ENCODE peak calls at places on chromosome 18, in four cellular contexts. G is DND-41, Y is fibroblast of lung, I is right atrium auricular region. D is an unnamed sample.
A peak's percentile ranks its signal among the peaks of the same experiment; 100 is the strongest.

GRCh38 chr18:35786359-35787042 is 186.0 kb upstream of the RMP24 start:
- DNase-seq in I (no peak), Y (no peak), G (no peak), D (no peak)

GRCh38 chr18:55323051-55323994 is 264.7 kb downstream of the TCF4 start:
- DNase-seq in Y (peak; percentile 58), I (no peak), G (no peak), D (no peak)

GRCh38 chr18:58091099-58091611 is 47.1 kb downstream of the NEDD4L start:
- DNase-seq in G (no peak), Y (no peak), I (no peak), D (no peak)

GRCh38 chr18:55002261-55002660 is 43.0 kb upstream of the CCDC68 start:
- DNase-seq in I (no peak), Y (no peak), G (no peak), D (no peak)

GRCh38 chr18:54415086-54415485 is 57.4 kb downstream of the C18orf54 start:
- DNase-seq in Y (no peak), I (no peak), G (no peak), D (no peak)

GRCh38 chr18:75864816-75865215 is 437.3 kb upstream of the SMIM21 start:
- DNase-seq in I (no peak), Y (no peak), G (no peak), D (no peak)

GRCh38 chr18:23689616-23690504 is 607 bp downstream of the LAMA3 start:
- DNase-seq in G (no peak), I (no peak), Y (no peak), D (no peak)

GRCh38 chr18:43396266-43396665 is 119.0 kb upstream of the SYT4 start:
- DNase-seq in I (no peak), Y (peak; percentile 35), G (no peak), D (no peak)

DNA sequence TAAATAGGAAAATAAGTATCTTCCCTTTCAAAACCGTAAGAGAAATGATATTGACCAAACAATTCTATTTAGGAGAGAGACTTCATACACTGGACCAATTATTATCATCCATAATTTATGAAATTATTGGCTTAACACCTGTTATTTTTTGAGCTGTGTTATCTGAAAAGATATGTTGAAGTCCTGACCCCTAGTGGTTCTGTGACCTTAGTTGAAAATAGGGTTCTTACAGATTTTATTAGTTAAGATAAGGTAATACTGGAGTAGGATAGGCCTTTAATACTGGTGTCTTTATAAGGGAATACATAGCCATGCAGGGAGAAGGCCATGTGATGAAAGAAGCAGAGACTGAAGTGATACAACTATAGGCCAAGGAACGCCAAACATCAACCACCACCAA is 659.6 kb downstream of the DCC start:
- DNase-seq in G (no peak), Y (no peak), I (no peak), D (no peak)
- TF ChIP-seq CTCF in G (no peak), Y (no peak), I (no peak), D (no peak)

GRCh38 chr18:61635901-61636528 is 256.8 kb downstream of the RNF152 start:
- DNase-seq in G (peak; percentile 57), Y (peak; percentile 72), I (peak; percentile 66), D (peak; percentile 35)

GRCh38 chr18:61637905-61638304 is 254.9 kb downstream of the RNF152 start:
- DNase-seq in G (no peak), Y (no peak), I (no peak), D (no peak)

GRCh38 chr18:61639886-61640285 is 252.9 kb downstream of the RNF152 start:
- DNase-seq in I (no peak), G (no peak), Y (peak; percentile 58), D (no peak)

GRCh38 chr18:61637319-61637718 is 255.5 kb downstream of the RNF152 start:
- DNase-seq in Y (no peak), G (no peak), I (no peak), D (no peak)
- H3K27me3 ChIP-seq in Y (no peaks in the 10 kb centered on the region), G (no peaks in the 10 kb centered on the region), I (no peaks in the 10 kb centered on the region), D (no peaks in the 10 kb centered on the region)

GRCh38 chr18:8412117-8412516 is 197.1 kb upstream of the RAB12 start:
- DNase-seq in G (no peak), I (no peak), Y (no peak), D (no peak)
- H3K9me3 ChIP-seq in G (peaks cover 2% of the 10 kb centered on the region), I (no peaks in the 10 kb centered on the region), Y (no peaks in the 10 kb centered on the region), D (peaks cover 22% of the 10 kb centered on the region)

DNA sequence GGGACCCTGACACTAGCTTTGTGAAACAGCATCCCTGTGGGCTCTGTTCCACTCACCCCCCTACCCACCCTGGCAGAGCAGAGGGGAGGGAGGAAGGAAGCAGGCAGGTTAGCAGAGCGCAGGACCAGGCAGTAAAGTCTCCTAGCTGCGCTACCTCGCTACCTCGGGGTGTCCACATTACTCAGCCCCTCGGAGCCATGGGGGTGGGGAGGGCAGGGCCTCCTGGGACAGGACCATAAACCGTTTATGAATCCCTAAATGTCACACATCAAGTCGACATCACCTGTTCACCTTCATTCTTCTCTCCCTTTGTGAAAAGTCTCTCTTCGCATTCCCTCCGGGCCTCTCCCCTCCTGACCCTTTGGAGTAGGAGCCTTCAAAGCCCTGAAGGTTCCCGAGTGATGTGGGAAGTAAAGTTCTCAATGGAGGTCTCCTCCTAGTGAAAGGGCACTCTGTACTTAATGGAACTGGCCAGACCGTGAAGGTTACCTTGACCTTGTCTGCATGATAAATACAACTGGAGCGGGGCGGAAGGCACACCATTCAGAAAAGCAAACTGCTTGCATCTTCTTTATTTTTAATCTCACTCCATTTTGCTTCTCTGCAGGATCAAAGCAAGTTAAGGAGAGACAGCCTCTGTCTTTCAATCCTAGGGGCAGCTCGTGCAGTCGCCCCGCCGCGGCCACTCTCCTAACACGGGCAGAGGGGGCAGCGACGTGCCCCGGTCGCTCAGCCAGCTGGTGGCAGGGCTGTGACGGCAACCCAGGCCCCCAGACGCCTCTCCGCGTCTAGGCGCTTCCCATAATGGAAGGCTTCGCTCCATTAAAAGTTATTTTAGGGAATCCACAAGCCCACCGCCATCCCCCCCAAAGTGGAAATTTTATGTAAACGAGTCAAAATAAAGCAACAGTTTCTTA is 23.8 kb upstream of the SMAD7 start:
- DNase-seq in Y (no peak), I (no peak), G (no peak), D (peak; percentile 66)
- TF ChIP-seq CTCF in Y (no peak), I (no peak), G (no peak), D (no peak)

DNA sequence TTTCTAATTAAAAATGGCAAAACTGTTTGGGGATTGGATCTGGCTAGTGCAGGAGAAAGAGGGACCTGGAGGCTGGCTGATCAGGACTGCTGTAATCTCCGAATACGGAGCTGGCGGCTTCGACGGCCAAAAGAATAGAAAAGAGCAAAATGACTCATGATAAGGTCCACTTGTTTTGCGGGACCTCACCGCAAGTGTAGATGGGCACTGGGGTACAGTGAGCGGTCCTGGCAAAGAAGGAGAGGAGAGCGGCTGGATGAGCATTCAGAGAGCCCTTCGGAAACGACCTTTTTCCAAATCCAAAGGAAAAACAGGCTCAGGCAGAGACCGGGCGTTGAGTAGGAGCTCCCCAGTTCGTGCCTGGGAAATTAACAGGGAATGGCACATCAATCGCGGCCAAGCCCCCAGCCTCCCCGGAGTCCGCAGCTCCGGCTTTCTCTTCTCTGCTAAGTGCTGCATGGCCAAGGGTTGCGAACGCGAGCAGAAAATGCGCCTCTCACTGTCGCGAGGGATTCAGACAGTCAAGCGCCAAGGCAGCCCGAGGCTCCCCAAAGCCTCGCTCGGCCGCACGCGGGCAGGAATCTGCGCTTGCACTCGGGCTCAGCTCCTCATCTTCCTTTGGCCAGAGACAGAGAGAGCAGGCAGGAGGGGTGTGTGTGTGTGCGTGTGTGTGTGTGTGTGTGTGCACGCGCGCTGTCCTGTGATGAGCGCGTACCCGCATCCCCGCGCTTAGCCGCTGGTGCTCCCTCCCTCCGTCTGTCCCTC is 1.8 kb downstream of the DCC start:
- DNase-seq in G (no peak), I (no peak), Y (peak; percentile 29), D (no peak)
- H3K27me3 ChIP-seq in G (no peaks in the 10 kb centered on the region), I (no peaks in the 10 kb centered on the region), Y (peaks cover 11% of the 10 kb centered on the region), D (peaks cover 59% of the 10 kb centered on the region)

GRCh38 chr18:13703899-13704298 is 22.5 kb downstream of the FAM210A start:
- DNase-seq in I (no peak), Y (peak; percentile 23), G (no peak), D (no peak)
- H3K9me3 ChIP-seq in I (no peaks in the 10 kb centered on the region), Y (no peaks in the 10 kb centered on the region), G (peaks cover 74% of the 10 kb centered on the region), D (peaks cover 39% of the 10 kb centered on the region)

GRCh38 chr18:32674491-32674890 is 98.3 kb downstream of the KLHL14 start:
- DNase-seq in I (no peak), Y (no peak), G (no peak), D (no peak)
- TF ChIP-seq CTCF in I (no peak), Y (peak; percentile 4), G (peak; percentile 32), D (no peak)

GRCh38 chr18:71028285-71028762 is 739.5 kb downstream of the SOCS6 start:
- DNase-seq in Y (no peak), G (no peak), I (no peak), D (no peak)

GRCh38 chr18:71022389-71022788 is 733.5 kb downstream of the SOCS6 start:
- DNase-seq in Y (no peak), G (no peak), I (no peak), D (no peak)

GRCh38 chr18:71027531-71027930 is 738.7 kb downstream of the SOCS6 start:
- DNase-seq in I (no peak), G (no peak), Y (no peak), D (no peak)
- H3K27me3 ChIP-seq in I (no peaks in the 10 kb centered on the region), G (no peaks in the 10 kb centered on the region), Y (no peaks in the 10 kb centered on the region), D (no peaks in the 10 kb centered on the region)